ENCODE peak calls at places on chromosomes 2 and 18, in eight cellular contexts. U, Q, F, S, J, E, K and W are unnamed samples. For H3K27me3, the result is how much of the 10 kb centered on the place peaks cover.

GRCh38 chr2:105674859-105675541 is 69.7 kb upstream of the NCK2 start:
- DNase-seq in K (no peak), J (no peak), Q (no peak), E (no peak), F (no peak), S (no peak), U (no peak), W (no peak)

GRCh38 chr2:73979021-73979420 is 5.7 kb upstream of the TET3 start:
- DNase-seq in F (no peak), S (no peak), U (peak), E (no peak), Q (no peak), J (no peak), K (no peak), W (no peak)

GRCh38 chr2:182591774-182592173 is 124.3 kb upstream of the DNAJC10 start:
- DNase-seq in Q (no peak), K (no peak), S (no peak), E (no peak), J (no peak), U (no peak), F (no peak), W (no peak)

GRCh38 chr18:45785015-45785597 is 40.4 kb upstream of the SIGLEC15 start:
- DNase-seq in K (peak), E (no peak), J (no peak), S (peak), Q (no peak), F (no peak), U (no peak), W (no peak)

GRCh38 chr2:111169268-111169667 is 48.6 kb downstream of the BCL2L11 start:
- DNase-seq in J (no peak), U (no peak), S (no peak), K (no peak), E (no peak), F (peak), Q (no peak), W (no peak)

GRCh38 chr18:78825168-78825567 is 154.4 kb upstream of the SALL3 start:
- DNase-seq in Q (no peak), U (no peak), K (no peak), S (no peak), J (no peak), F (no peak), E (no peak), W (no peak)

GRCh38 chr2:46018773-46019593 is 278.2 kb upstream of the EPAS1 start:
- DNase-seq in S (no peak), Q (no peak), F (no peak), E (no peak), U (no peak), J (no peak), K (no peak), W (no peak)

GRCh38 chr2:175880-176800 is 87.7 kb downstream of the SH3YL1 start:
- DNase-seq in J (no peak), Q (no peak), U (peak), K (peak), E (no peak), F (no peak), S (no peak), W (no peak)

GRCh38 chr2:52558265-52558664 is 1209.3 kb upstream of the CHAC2 start:
- DNase-seq in E (no peak), S (no peak), Q (no peak), F (no peak), J (no peak), U (no peak), K (no peak), W (no peak)

GRCh38 chr18:51531496-51531895 is 334.0 kb upstream of the MEX3C start:
- DNase-seq in J (no peak), Q (no peak), F (no peak), E (no peak), K (peak), S (no peak), U (no peak), W (no peak)

GRCh38 chr2:10285578-10286198 is 17.0 kb upstream of the HPCAL1 start:
- DNase-seq in K (peak), U (no peak), S (no peak), Q (peak), J (peak), E (peak), F (peak), W (no peak)

GRCh38 chr2:178553047-178553446 is 72.8 kb downstream of the PLEKHA3 start:
- DNase-seq in S (no peak), E (no peak), U (no peak), Q (no peak), F (no peak), J (no peak), K (peak), W (no peak)

GRCh38 chr2:11314482-11314881 is 30.0 kb downstream of the ROCK2 start:
- DNase-seq in U (no peak), J (no peak), Q (no peak), K (no peak), E (no peak), S (no peak), F (no peak), W (no peak)

GRCh38 chr2:101175991-101176390 is 24.8 kb upstream of the TBC1D8 start:
- DNase-seq in S (no peak), U (no peak), F (no peak), Q (no peak), E (no peak), J (no peak), K (peak), W (no peak)

GRCh38 chr2:61432990-61433389 is 37.9 kb downstream of the USP34 start:
- DNase-seq in K (no peak), U (no peak), J (no peak), F (no peak), E (no peak), Q (no peak), S (peak), W (no peak)

GRCh38 chr18:33577688-33578370 is at the start of gene ASXL3:
- DNase-seq in J (peak), S (peak), E (no peak), F (peak), U (no peak), Q (peak), K (no peak), W (no peak)

GRCh38 chr2:240403358-240404104 is 31.9 kb upstream of the GPC1 start:
- DNase-seq in S (no peak), K (no peak), F (no peak), J (no peak), Q (no peak), E (no peak), U (no peak), W (no peak)

GRCh38 chr2:71129891-71130324 is at the start of gene MCEE:
- DNase-seq in J (peak), U (no peak), Q (peak), E (peak), K (peak), F (peak), S (peak), W (peak)

GRCh38 chr2:201257381-201257940 is 2.9 kb upstream of the CASP8 start:
- DNase-seq in J (peak), E (no peak), F (peak), U (peak), S (no peak), Q (peak), K (no peak), W (no peak)

GRCh38 chr2:41621578-41621977 is 426.2 kb upstream of the PKDCC start:
- DNase-seq in F (no peak), J (no peak), E (no peak), Q (no peak), S (no peak), U (no peak), K (no peak), W (no peak)

GRCh38 chr2:161982548-161982947 is 91.5 kb downstream of the DPP4 start:
- DNase-seq in S (peak), J (no peak), F (no peak), E (no peak), Q (no peak), K (no peak), U (no peak), W (no peak)

GRCh38 chr18:9839806-9840205 is 46.0 kb upstream of the TXNDC2 start:
- DNase-seq in Q (no peak), S (no peak), F (no peak), E (no peak), U (no peak), K (no peak), J (no peak), W (no peak)

GRCh38 chr2:133412637-133413164 is 155.6 kb downstream of the NCKAP5 start:
- DNase-seq in Q (no peak), U (no peak), S (no peak), F (no peak), E (no peak), K (no peak), J (no peak), W (no peak)

GRCh38 chr2:170512271-170512670 is 202.9 kb upstream of the SP5 start:
- DNase-seq in U (no peak), J (no peak), Q (no peak), F (no peak), E (no peak), S (no peak), K (no peak), W (no peak)

GRCh38 chr2:172113617-172114016 is 10.9 kb upstream of the DLX2 start:
- DNase-seq in J (no peak), F (no peak), U (no peak), S (no peak), Q (no peak), K (no peak), E (no peak), W (no peak)

GRCh38 chr2:9002313-9002636 is 1.2 kb downstream of the MBOAT2 start:
- DNase-seq in U (no peak), Q (no peak), E (no peak), K (no peak), S (no peak), J (no peak), F (no peak), W (no peak)

GRCh38 chr2:215808996-215809395 is 204.4 kb downstream of the MREG start:
- DNase-seq in S (no peak), J (no peak), E (no peak), U (no peak), K (no peak), F (no peak), Q (no peak), W (no peak)

GRCh38 chr2:101806123-101806522 is 108.6 kb downstream of the MAP4K4 start:
- DNase-seq in E (no peak), K (peak), S (no peak), U (no peak), J (no peak), Q (no peak), F (no peak), W (no peak)

GRCh38 chr2:233834378-233834777 is 20.0 kb downstream of the HJURP start:
- DNase-seq in K (no peak), E (no peak), S (no peak), F (no peak), Q (no peak), J (no peak), U (no peak), W (no peak)

GRCh38 chr2:134261398-134262131 is 7.7 kb downstream of the MGAT5 start:
- DNase-seq in K (no peak), E (no peak), J (no peak), S (no peak), F (no peak), Q (no peak), U (no peak), W (no peak)

GRCh38 chr2:126748929-126749518 is 93.1 kb downstream of the GYPC start:
- DNase-seq in Q (no peak), S (no peak), J (no peak), F (no peak), K (no peak), E (peak), U (no peak), W (no peak)

GRCh38 chr2:127592761-127593227 is 53.2 kb upstream of the GPR17 start:
- DNase-seq in J (no peak), Q (no peak), E (peak), U (no peak), F (no peak), S (no peak), K (no peak), W (no peak)

GRCh38 chr18:46320297-46320696 is 216.1 kb downstream of the HAUS1 start:
- DNase-seq in F (no peak), J (no peak), S (no peak), K (no peak), Q (no peak), U (no peak), E (no peak), W (no peak)

GRCh38 chr2:162327134-162327769 is 8.8 kb upstream of the IFIH1 start:
- DNase-seq in F (no peak), E (no peak), Q (no peak), U (peak), S (no peak), K (no peak), J (no peak), W (no peak)

GRCh38 chr2:218020966-218021535 is 18.3 kb upstream of the TNS1 start:
- DNase-seq in S (no peak), Q (no peak), K (no peak), E (no peak), J (no peak), U (no peak), F (no peak), W (no peak)

GRCh38 chr2:6914829-6915228 is 2.4 kb upstream of the RNF144A start:
- DNase-seq in U (no peak), Q (no peak), S (no peak), E (no peak), K (peak), F (no peak), J (no peak), W (no peak)

GRCh38 chr2:97695744-97696143 is 17.6 kb upstream of the ZAP70 start:
- DNase-seq in K (no peak), S (no peak), F (no peak), J (no peak), U (no peak), Q (no peak), E (no peak), W (no peak)

GRCh38 chr2:86019121-86019520 is 86.6 kb downstream of the POLR1A start:
- DNase-seq in U (no peak), E (no peak), K (no peak), F (no peak), J (no peak), Q (no peak), S (no peak), W (no peak)

GRCh38 chr18:41373612-41374011 is 581.4 kb upstream of the PIK3C3 start:
- DNase-seq in U (no peak), K (no peak), S (no peak), Q (no peak), J (no peak), F (no peak), E (no peak), W (no peak)

GRCh38 chr2:156340377-156340776 is 7.9 kb upstream of the NR4A2 start:
- DNase-seq in F (no peak), K (no peak), S (peak), J (no peak), U (no peak), E (no peak), Q (no peak), W (no peak)
- H3K27ac ChIP-seq in F (peak), K (peak), S (no peak), J (peak), U (peak), E (peak), Q (peak), W (no peak)

DNA sequence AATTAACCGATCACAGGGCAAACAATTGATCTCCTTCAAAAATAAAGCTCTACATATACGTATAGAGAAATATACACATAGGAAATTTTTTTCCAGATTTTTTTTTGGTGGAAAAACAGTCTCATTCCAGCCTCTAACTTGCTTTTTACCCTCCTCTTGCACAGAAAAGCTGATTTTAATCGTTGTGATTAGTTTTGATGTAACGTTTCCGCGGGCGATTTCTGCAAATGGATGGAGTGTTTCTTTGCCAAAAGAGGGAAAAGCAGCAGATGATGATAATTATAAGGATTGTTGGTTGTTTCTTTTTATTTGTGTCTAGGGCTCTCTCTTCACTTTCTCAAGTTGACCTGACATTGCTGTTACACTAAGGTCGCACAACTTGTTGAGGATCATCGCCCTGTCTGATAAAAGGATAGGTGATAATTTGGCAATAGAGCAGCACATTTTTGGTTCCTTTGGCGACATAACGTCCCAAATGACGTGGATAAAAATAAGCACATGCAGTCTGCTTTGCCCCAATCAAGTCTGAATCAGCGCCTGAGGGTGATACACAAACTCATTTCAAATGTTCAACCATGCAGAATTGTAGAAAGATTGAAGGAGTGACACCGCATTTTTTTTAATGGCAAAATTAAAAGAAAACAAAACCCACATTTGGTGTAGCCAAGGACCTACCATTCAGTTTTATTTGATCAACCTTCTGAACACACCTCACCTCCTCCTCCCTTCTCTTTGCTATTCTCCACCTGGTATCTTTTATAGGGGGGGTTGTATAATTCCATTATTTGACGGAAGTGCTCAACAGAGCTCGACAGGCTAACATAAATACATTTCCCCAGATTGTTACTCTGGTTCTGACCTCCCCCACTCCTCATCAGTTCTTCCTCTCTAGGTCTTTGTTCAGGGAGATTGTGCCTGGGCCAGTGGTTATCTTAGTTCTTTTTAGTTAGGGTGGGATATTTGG is 109.5 kb upstream of the KCTD1 start:
- DNase-seq in S (no peak), F (no peak), U (no peak), Q (no peak), E (no peak), J (no peak), K (no peak), W (no peak)
- H3K4me3 ChIP-seq in S (peak), F (peak), U (no peak), Q (peak), E (peak), J (peak), K (peak), W (no peak)

DNA sequence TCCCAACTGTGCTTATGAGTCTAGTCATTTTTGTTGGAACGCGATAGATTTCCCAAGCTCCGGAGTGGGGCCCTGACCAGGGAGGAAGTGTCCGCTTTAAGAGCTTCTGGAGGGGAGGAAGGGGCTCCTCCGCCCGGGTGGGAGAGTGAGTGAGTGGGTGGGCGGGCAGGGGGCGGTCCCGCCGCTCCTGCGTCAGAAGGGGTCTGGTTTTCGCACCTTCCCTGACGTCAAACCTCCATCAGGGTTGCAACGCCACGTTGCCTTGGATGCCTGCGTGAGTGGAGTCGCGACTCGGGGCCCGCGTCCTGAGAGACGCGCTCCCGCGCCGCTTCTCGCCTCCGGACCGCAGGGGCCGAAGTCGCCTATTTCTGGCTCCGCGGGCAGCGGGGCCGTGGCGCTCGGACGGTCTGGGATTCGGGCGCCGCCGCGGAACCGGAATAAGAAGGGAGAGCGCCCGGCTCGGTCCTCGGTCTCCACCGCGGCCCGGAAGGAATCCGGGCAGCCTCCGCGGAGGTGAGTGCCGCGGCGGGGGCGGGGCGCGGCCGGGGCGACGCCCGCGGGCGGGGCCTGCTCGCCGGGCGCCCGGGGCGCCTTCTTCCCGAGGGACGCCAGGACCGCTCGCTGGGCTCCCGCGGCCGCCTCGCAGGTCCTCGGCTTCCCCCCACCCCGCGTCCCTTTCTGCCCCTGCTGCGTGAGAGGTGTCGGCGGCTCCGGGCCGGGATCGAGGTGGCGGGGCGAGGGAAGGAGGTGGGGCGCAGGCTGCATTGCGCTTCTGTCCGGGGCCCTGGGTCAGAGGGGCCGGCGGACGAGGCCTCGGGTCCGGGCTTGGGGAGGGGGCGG is at the start of gene ZDBF2:
- DNase-seq in K (peak), J (peak), Q (peak), E (no peak), F (peak), U (peak), S (peak), W (no peak)
- H3K27me3 ChIP-seq in K (under half), J (under half), Q (under half), E (under half), F (under half), U (under half), S (under half), W (under half)

GRCh38 chr18:12839526-12840196 is 44.4 kb downstream of the PTPN2 start:
- DNase-seq in J (no peak), K (peak), S (peak), E (no peak), Q (no peak), U (peak), F (no peak), W (no peak)
- H3K27ac ChIP-seq in J (no peak), K (peak), S (peak), E (peak), Q (no peak), U (peak), F (peak), W (no peak)

GRCh38 chr2:64667535-64667934 is 13.8 kb upstream of the SERTAD2 start:
- DNase-seq in S (no peak), K (no peak), E (no peak), F (no peak), U (no peak), J (no peak), Q (no peak), W (no peak)
- H3K4me3 ChIP-seq in S (no peak), K (no peak), E (no peak), F (no peak), U (peak), J (no peak), Q (no peak), W (no peak)

DNA sequence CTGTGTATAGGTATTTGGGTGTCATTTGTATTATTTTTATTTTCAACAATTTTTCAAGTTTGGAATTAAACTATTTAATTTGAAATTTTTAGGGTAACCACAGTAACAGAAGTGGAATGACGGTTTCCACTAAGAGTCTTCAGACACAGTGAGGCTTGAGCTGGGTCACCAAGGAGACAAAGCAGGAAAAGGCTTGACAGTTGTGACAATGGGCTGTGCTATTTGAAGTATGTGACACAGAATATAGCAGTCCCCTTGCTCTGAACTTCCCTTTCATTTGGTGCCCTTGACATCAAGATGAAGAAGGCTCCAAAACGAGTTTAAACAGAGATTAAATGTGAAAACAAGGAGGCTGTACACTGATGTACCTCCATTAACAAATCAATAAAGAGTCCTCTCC is 265.4 kb upstream of the DLGAP1 start:
- DNase-seq in Q (no peak), F (no peak), S (no peak), E (no peak), U (no peak), K (no peak), J (no peak), W (no peak)
- H3K27me3 ChIP-seq in Q (under half), F (under half), S (under half), E (under half), U (under half), K (under half), J (under half), W (under half)

GRCh38 chr2:239260546-239261327 is 140.1 kb downstream of the HDAC4 start:
- DNase-seq in J (no peak), K (no peak), S (no peak), E (no peak), U (no peak), Q (no peak), F (no peak), W (no peak)
- H3K27ac ChIP-seq in J (no peak), K (no peak), S (no peak), E (no peak), U (no peak), Q (peak), F (no peak), W (no peak)